ENCODE peak calls at places on chromosomes 12 and 14, in four cellular contexts. E is DMS153; X is activated CD8-positive, alpha-beta memory T cell treated with anti-CD3 and anti-CD28 coated beads for 1 hour; Z is left colon. M is an unnamed sample.
A peak's percentile ranks its signal among the peaks of the same experiment; 100 is the strongest.

GRCh38 chr14:55438066-55438683 is 2.2 kb downstream of the TBPL2 start:
- DNase-seq in X (no peak), E (no peak), Z (no peak), M (no peak)

GRCh38 chr12:24226745-24227350 is 277.4 kb upstream of the SOX5 start:
- DNase-seq in E (no peak), Z (no peak), X (no peak), M (no peak)

GRCh38 chr12:62799126-62799736 is 135.7 kb downstream of the PPM1H start:
- DNase-seq in E (no peak), Z (no peak), X (no peak), M (peak; percentile 48)

GRCh38 chr14:62187265-62187664 is 425.0 kb downstream of the SNAPC1 start:
- DNase-seq in E (no peak), Z (no peak), X (no peak), M (no peak)

GRCh38 chr12:126247936-126248335 is 1182.7 kb downstream of the AACS start:
- DNase-seq in Z (no peak), X (no peak), E (no peak), M (no peak)

GRCh38 chr14:104978774-104979691 is 859 bp upstream of the AHNAK2 start:
- DNase-seq in E (no peak), X (no peak), Z (no peak), M (no peak)

GRCh38 chr12:100077367-100077766 is 65.3 kb downstream of the BLTP3B start:
- DNase-seq in E (no peak), X (no peak), Z (no peak), M (no peak)

GRCh38 chr12:120757226-120757742 is 31.7 kb downstream of the ACADS start:
- DNase-seq in E (no peak), X (no peak), Z (peak; percentile 23), M (no peak)

GRCh38 chr12:12553208-12553785 is 9.4 kb downstream of the DUSP16 start:
- DNase-seq in E (no peak), Z (no peak), X (no peak), M (no peak)

GRCh38 chr12:116148844-116149243 is 128.6 kb downstream of the MED13L start:
- DNase-seq in X (no peak), E (no peak), Z (no peak), M (no peak)

GRCh38 chr12:97404093-97404492 is 58.5 kb upstream of the RMST start:
- DNase-seq in X (no peak), E (no peak), Z (no peak), M (no peak)

GRCh38 chr14:96917442-96917963 is 120.3 kb downstream of the VRK1 start:
- DNase-seq in Z (no peak), E (no peak), X (no peak), M (no peak)

GRCh38 chr12:130775953-130776856 is 60.1 kb upstream of the RIMBP2 start:
- DNase-seq in E (no peak), X (no peak), Z (no peak), M (peak; percentile 41)

GRCh38 chr14:88194531-88194930 is 128.5 kb downstream of the KCNK10 start:
- DNase-seq in X (no peak), Z (no peak), E (no peak), M (no peak)

GRCh38 chr14:98775892-98776291 is 496.1 kb downstream of the BCL11B start:
- DNase-seq in E (no peak), Z (no peak), X (no peak), M (no peak)

GRCh38 chr14:30223966-30224365 is 296.3 kb upstream of the PRKD1 start:
- DNase-seq in Z (no peak), E (no peak), X (no peak), M (no peak)

GRCh38 chr14:77442196-77442595 is 15.2 kb downstream of the VIPAS39 start:
- DNase-seq in X (no peak), Z (no peak), E (no peak), M (no peak)

GRCh38 chr12:122979908-122980191 is 631 bp upstream of the ARL6IP4 start:
- DNase-seq in X (no peak), Z (no peak), E (no peak), M (no peak)

GRCh38 chr12:111068281-111068680 is 147.9 kb upstream of the MYL2 start:
- DNase-seq in Z (no peak), E (peak; percentile 45), X (no peak), M (no peak)

GRCh38 chr14:95011449-95012020 is 145.8 kb downstream of the DICER1 start:
- DNase-seq in E (no peak), X (no peak), Z (no peak), M (no peak)

GRCh38 chr12:69513297-69513696 is 43.1 kb downstream of the FRS2 start:
- DNase-seq in X (no peak), Z (no peak), E (no peak), M (no peak)

GRCh38 chr12:120874547-120875245 is 29.5 kb downstream of the SPPL3 start:
- DNase-seq in Z (no peak), X (no peak), E (no peak), M (no peak)

GRCh38 chr14:102140027-102140749 is 491 bp downstream of the WDR20 start:
- DNase-seq in E (no peak), Z (peak; percentile 42), X (no peak), M (peak; percentile 72)

GRCh38 chr12:90682398-90682797 is 272.6 kb downstream of the CCER1 start:
- DNase-seq in Z (no peak), E (no peak), X (no peak), M (no peak)

GRCh38 chr12:47277972-47278448 is 198.3 kb upstream of the AMIGO2 start:
- DNase-seq in X (no peak), E (no peak), Z (no peak), M (no peak)

GRCh38 chr14:101035466-101036225 is 132.1 kb upstream of the RTL1 start:
- DNase-seq in X (no peak), Z (no peak), E (no peak), M (no peak)

GRCh38 chr12:989751-990278 is 1.2 kb upstream of the ERC1 start:
- DNase-seq in Z (no peak), X (no peak), E (no peak), M (no peak)

GRCh38 chr12:108832208-108832607 is 25.2 kb downstream of the SSH1 start:
- DNase-seq in X (no peak), E (no peak), Z (no peak), M (no peak)

GRCh38 chr14:92747701-92748258 is 647 bp downstream of the LGMN start:
- DNase-seq in E (no peak), X (no peak), Z (no peak), M (no peak)